ENCODE peak calls at places on chromosomes 16 and 17, in eight cellular contexts. J is CD8-positive, alpha-beta T cell; V is fibroblast of the aortic adventitia; R is OCI-LY7; N is nephron progenitor cell; I is WERI-Rb-1; S is adrenal gland; G is tibial nerve. F is an unnamed sample.

GRCh38 chr17:75524971-75525805 is at the start of gene LLGL2:
- DNase-seq in I (peak), R (peak), J (peak), S (peak), V (no peak), N (peak), G (peak), F (peak)

GRCh38 chr16:28898266-28898665 is 20.0 kb downstream of the ATP2A1 start:
- DNase-seq in I (no peak), J (no peak), G (no peak), S (no peak), V (no peak), R (no peak), N (no peak), F (no peak)

GRCh38 chr17:64148017-64148631 is 18.2 kb upstream of the ERN1 start:
- DNase-seq in G (no peak), N (no peak), I (peak), R (peak), J (no peak), S (peak), V (peak), F (no peak)

GRCh38 chr17:4998666-4999428 is 1.1 kb downstream of the KIF1C start:
- DNase-seq in V (no peak), J (no peak), N (no peak), R (peak), G (no peak), I (no peak), S (no peak), F (peak)

GRCh38 chr16:31508706-31509523 is 724 bp upstream of the RUSF1 start:
- DNase-seq in V (peak), R (no peak), J (no peak), S (no peak), N (no peak), G (no peak), I (no peak), F (no peak)

GRCh38 chr17:27747462-27748359 is 52.6 kb downstream of the NOS2 start:
- DNase-seq in N (peak), R (no peak), S (no peak), V (no peak), J (no peak), I (no peak), G (no peak), F (no peak)

GRCh38 chr16:13143551-13143950 is 242.2 kb downstream of the SHISA9 start:
- DNase-seq in V (no peak), J (no peak), S (no peak), I (no peak), R (no peak), N (no peak), G (no peak), F (no peak)

GRCh38 chr16:76800196-76800595 is 390.8 kb upstream of the MON1B start:
- DNase-seq in N (no peak), G (no peak), J (no peak), R (no peak), S (no peak), V (no peak), I (no peak), F (no peak)

GRCh38 chr17:45425125-45425983 is 7.3 kb downstream of the ARHGAP27 start:
- DNase-seq in V (peak), R (no peak), J (no peak), N (peak), I (peak), S (no peak), G (no peak), F (no peak)

GRCh38 chr17:31492206-31492605 is 100.7 kb downstream of the RAB11FIP4 start:
- DNase-seq in G (no peak), R (no peak), I (no peak), S (no peak), J (no peak), V (no peak), N (no peak), F (no peak)

GRCh38 chr17:7932483-7932891 is 481 bp downstream of the CNTROB start:
- DNase-seq in R (peak), S (peak), I (no peak), V (peak), N (peak), G (no peak), J (no peak), F (no peak)

GRCh38 chr16:23742761-23743160 is 12.1 kb upstream of the CHP2 start:
- DNase-seq in S (no peak), G (no peak), J (no peak), R (no peak), N (no peak), V (no peak), I (no peak), F (no peak)

GRCh38 chr17:9907131-9907530 is 2.1 kb upstream of the RCVRN start:
- DNase-seq in V (no peak), R (no peak), I (peak), S (no peak), G (no peak), N (no peak), J (no peak), F (no peak)

GRCh38 chr17:2949469-2950044 is 113.8 kb downstream of the OR1D5 start:
- DNase-seq in I (no peak), J (no peak), S (peak), N (no peak), R (no peak), V (peak), G (no peak), F (no peak)

GRCh38 chr16:89193021-89193575 is 7.2 kb downstream of the SLC22A31 start:
- DNase-seq in R (peak), J (peak), N (peak), S (peak), V (peak), G (no peak), I (no peak), F (peak)

GRCh38 chr17:42378597-42379594 is 9.3 kb downstream of the STAT3 start:
- DNase-seq in N (no peak), I (no peak), J (no peak), R (peak), G (no peak), S (no peak), V (peak), F (peak)

GRCh38 chr17:58278661-58279015 is 2.1 kb downstream of the MPO start:
- DNase-seq in G (no peak), N (no peak), S (no peak), V (peak), I (no peak), J (no peak), R (no peak), F (no peak)

GRCh38 chr16:77307764-77308561 is 108.8 kb downstream of the SYCE1L start:
- DNase-seq in S (no peak), N (no peak), G (no peak), R (no peak), J (no peak), I (no peak), V (peak), F (no peak)

GRCh38 chr16:25051446-25052160 is 36.4 kb upstream of the ARHGAP17 start:
- DNase-seq in I (no peak), S (no peak), V (peak), N (no peak), J (no peak), G (no peak), R (no peak), F (no peak)

GRCh38 chr16:75116081-75116910 is at the start of gene LDHD:
- DNase-seq in I (no peak), R (no peak), G (peak), V (peak), N (no peak), J (no peak), S (peak), F (no peak)

GRCh38 chr17:32976131-32976530 is 15.5 kb upstream of the SPACA3 start:
- DNase-seq in S (no peak), J (no peak), N (no peak), R (no peak), G (no peak), I (no peak), V (no peak), F (no peak)

GRCh38 chr16:66416136-66416535 is 11.0 kb upstream of the BEAN1 start:
- DNase-seq in S (no peak), J (no peak), R (no peak), G (no peak), N (no peak), V (no peak), I (no peak), F (no peak)

GRCh38 chr17:43418441-43419374 is 19.9 kb downstream of the ARL4D start:
- DNase-seq in J (no peak), G (no peak), I (peak), V (peak), S (peak), R (no peak), N (no peak), F (no peak)

GRCh38 chr17:36936455-36936934 is 780 bp upstream of the LHX1 start:
- DNase-seq in N (peak), I (no peak), S (no peak), V (no peak), J (no peak), G (no peak), R (no peak), F (no peak)

GRCh38 chr16:11264155-11264832 is 4.8 kb downstream of the TNP2 start:
- DNase-seq in S (no peak), J (no peak), N (no peak), G (no peak), R (peak), I (no peak), V (no peak), F (no peak)

GRCh38 chr17:1797323-1797722 is 32.4 kb downstream of the SMYD4 start:
- DNase-seq in G (no peak), N (no peak), J (no peak), S (no peak), R (no peak), V (no peak), I (no peak), F (no peak)

GRCh38 chr17:2230877-2231276 is 72.7 kb downstream of the SMG6 start:
- DNase-seq in J (no peak), S (no peak), V (no peak), R (no peak), G (no peak), N (no peak), I (no peak), F (no peak)

DNA sequence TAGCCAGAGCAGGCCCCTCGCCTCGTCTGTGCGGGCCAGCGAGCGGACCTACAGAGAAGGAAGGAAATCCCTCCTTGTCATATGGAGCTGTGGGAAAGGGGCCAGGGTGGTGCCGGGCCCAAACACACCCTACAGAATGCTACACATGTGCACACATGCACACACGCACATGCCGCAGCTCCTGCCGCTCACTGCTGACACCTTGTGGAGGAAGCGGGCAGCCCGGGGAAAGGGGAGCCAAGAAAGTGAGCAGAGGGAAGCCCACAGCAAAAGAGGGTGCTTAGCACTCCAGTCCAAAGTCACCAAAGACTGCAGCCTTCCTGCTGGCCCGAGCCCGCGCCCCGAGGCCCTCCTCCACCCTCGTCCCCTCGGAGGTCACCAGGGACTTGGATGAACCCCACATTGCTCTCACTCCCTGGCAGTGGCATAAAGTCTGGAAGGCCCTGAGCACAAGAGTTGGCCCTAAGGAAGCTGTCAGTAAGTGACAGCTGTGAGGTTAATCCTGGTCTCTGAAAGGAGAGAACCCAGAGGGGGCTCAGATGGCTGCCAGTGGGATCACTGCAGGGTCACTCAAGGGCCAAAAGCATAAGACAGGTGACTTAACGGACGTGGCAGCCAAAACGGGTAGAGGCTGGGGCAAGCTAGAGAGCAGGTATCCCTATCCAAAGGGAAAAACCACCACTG is 68.2 kb downstream of the MYO18A start:
- DNase-seq in G (peak), V (peak), R (peak), J (peak), I (peak), N (peak), S (peak), F (peak)
- TF ChIP-seq CTCF in G (peak), V (peak), R (peak), J (peak), I (peak), N (peak), S (peak), F (peak)

GRCh38 chr16:1180772-1181714 is 28.1 kb downstream of the CACNA1H start:
- DNase-seq in I (peak), S (no peak), R (no peak), G (no peak), J (no peak), N (peak), V (no peak), F (no peak)
- TF ChIP-seq CTCF in I (peak), S (no peak), R (peak), G (no peak), J (no peak), N (no peak), V (no peak), F (no peak)

GRCh38 chr16:19114359-19115147 is 789 bp downstream of the ITPRIPL2 start:
- DNase-seq in R (no peak), J (no peak), N (no peak), V (peak), S (peak), G (peak), I (no peak), F (peak)
- TF ChIP-seq CTCF in R (no peak), J (no peak), N (no peak), V (peak), S (no peak), G (peak), I (no peak), F (no peak)

GRCh38 chr17:81253358-81254131 is 14.4 kb downstream of the NDUFAF8 start:
- DNase-seq in V (peak), I (peak), S (no peak), J (peak), R (peak), G (no peak), N (peak), F (peak)
- TF ChIP-seq CTCF in V (peak), I (peak), S (peak), J (peak), R (peak), G (peak), N (peak), F (peak)

GRCh38 chr17:76670020-76670707 is 26.6 kb upstream of the ST6GALNAC1 start:
- DNase-seq in R (no peak), J (no peak), S (no peak), N (no peak), I (no peak), V (no peak), G (no peak), F (no peak)
- TF ChIP-seq CTCF in R (no peak), J (no peak), S (no peak), N (no peak), I (no peak), V (no peak), G (no peak), F (no peak)

GRCh38 chr16:4682616-4683254 is 10.6 kb upstream of the NUDT16L1 start:
- DNase-seq in G (no peak), N (peak), S (peak), J (peak), I (peak), V (no peak), R (no peak), F (no peak)
- TF ChIP-seq CTCF in G (peak), N (peak), S (peak), J (no peak), I (peak), V (peak), R (peak), F (peak)